ENCODE peak calls at places on chromosomes 11 and 22, in seven cellular contexts. Y is SK-N-SH, F is A549, S is IMR-90, O is GM12878, M is H1, N is HepG2. Z is an unnamed sample.

GRCh38 chr11:130873766-130874165 is 42.5 kb downstream of the SNX19 start:
- DNase-seq in Y (no peak), M (no peak), F (no peak), S (peak), N (no peak), O (no peak), Z (no peak)

GRCh38 chr11:33256031-33256807 is 962 bp upstream of the HIPK3 start:
- DNase-seq in Y (peak), O (no peak), N (no peak), S (no peak), M (no peak), F (peak), Z (no peak)

GRCh38 chr22:50548046-50548912 is 2.6 kb downstream of the KLHDC7B start:
- DNase-seq in M (no peak), N (no peak), F (no peak), S (no peak), O (no peak), Y (peak), Z (no peak)

GRCh38 chr11:14852571-14853177 is 39.4 kb downstream of the CYP2R1 start:
- DNase-seq in O (no peak), Y (no peak), F (no peak), M (no peak), N (no peak), S (no peak), Z (no peak)

GRCh38 chr11:115695677-115696451 is 191.6 kb upstream of the CADM1 start:
- DNase-seq in S (no peak), N (no peak), Y (no peak), M (no peak), F (no peak), O (no peak), Z (no peak)

GRCh38 chr11:36090351-36091245 is 146.7 kb downstream of the LDLRAD3 start:
- DNase-seq in O (no peak), N (no peak), S (no peak), F (no peak), M (no peak), Y (no peak), Z (no peak)

GRCh38 chr11:34263462-34264186 is 94.2 kb downstream of the ABTB2 start:
- DNase-seq in N (peak), Y (no peak), S (peak), M (no peak), F (peak), O (no peak), Z (no peak)

GRCh38 chr11:70048279-70049024 is 29.7 kb upstream of the ANO1 start:
- DNase-seq in Y (peak), F (peak), S (no peak), O (no peak), N (no peak), M (no peak), Z (peak)

GRCh38 chr11:119417726-119418540 is 5.0 kb downstream of the THY1 start:
- DNase-seq in O (no peak), Y (peak), N (no peak), M (no peak), F (no peak), S (peak), Z (peak)

GRCh38 chr22:38317995-38318715 is 922 bp upstream of the CSNK1E start:
- DNase-seq in Y (no peak), M (no peak), O (no peak), F (peak), S (peak), N (peak), Z (peak)

GRCh38 chr11:35234836-35235235 is 95.9 kb downstream of the CD44 start:
- DNase-seq in F (no peak), M (no peak), O (no peak), Y (no peak), S (peak), N (no peak), Z (no peak)

GRCh38 chr11:35116762-35117588 is 22.0 kb upstream of the CD44 start:
- DNase-seq in Y (no peak), S (peak), F (no peak), M (no peak), O (no peak), N (no peak), Z (no peak)

GRCh38 chr22:30005213-30005857 is 74.9 kb upstream of the HORMAD2 start:
- DNase-seq in Y (peak), M (peak), S (peak), F (peak), O (peak), N (peak), Z (peak)

GRCh38 chr11:68118753-68119448 is 2.3 kb downstream of the CHKA start:
- DNase-seq in O (peak), F (no peak), S (peak), Y (no peak), M (no peak), N (no peak), Z (no peak)
- TF ChIP-seq RFX5 in O (no peak), F (no peak), S (no peak), Y (no peak), M (no peak), N (no peak), Z (no peak)

GRCh38 chr22:43592470-43592869 is 180.7 kb downstream of the MPPED1 start:
- DNase-seq in N (no peak), M (no peak), S (peak), F (no peak), Y (no peak), O (no peak), Z (no peak)
- TF ChIP-seq RFX5 in N (no peak), M (no peak), S (no peak), F (no peak), Y (no peak), O (no peak), Z (no peak)

GRCh38 chr22:23763579-23764331 is 965 bp downstream of the C22orf15 start:
- DNase-seq in F (no peak), Y (peak), O (no peak), M (no peak), S (no peak), N (no peak), Z (peak)
- TF ChIP-seq RFX5 in F (no peak), Y (no peak), O (no peak), M (no peak), S (no peak), N (no peak), Z (no peak)

GRCh38 chr11:19735512-19735911 is 22.9 kb downstream of the NAV2 start:
- DNase-seq in M (no peak), N (no peak), F (no peak), S (peak), O (no peak), Y (no peak), Z (no peak)
- TF ChIP-seq RFX5 in M (no peak), N (no peak), F (no peak), S (no peak), O (no peak), Y (no peak), Z (no peak)

DNA sequence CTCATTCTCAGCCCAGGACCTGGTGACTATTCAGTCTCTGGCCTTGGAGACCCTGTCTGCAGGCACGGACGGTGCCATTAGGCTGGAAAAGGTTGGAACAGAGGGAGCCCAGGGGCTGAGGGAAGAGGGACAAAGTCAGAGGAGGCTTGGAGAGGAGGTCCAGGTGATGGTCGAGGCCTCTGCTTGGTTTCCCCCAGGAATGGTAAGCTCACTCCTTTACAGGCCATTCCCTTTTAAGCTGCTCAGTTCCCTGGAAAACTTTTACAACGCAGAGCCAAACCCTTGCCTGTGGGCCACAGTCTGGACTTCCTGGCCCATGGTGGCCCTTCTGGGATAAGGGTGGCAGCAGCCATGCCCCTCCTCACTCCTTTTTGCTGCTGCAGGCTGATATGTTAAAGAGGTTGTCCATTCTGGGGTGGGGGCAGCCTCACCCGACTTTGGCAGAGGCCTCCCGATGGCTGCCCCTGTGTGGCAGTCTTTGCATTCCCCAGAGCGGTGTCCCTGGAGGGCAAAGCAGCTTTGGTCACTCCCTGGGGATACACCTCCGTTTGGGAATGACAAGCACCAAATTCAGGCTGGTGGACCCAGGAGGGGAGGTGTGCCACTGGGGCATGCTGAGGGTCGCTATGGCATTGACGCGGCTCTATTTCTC is 34.0 kb upstream of the RFPL3 start:
- DNase-seq in Y (no peak), S (no peak), F (no peak), M (no peak), O (no peak), N (no peak), Z (no peak)
- TF ChIP-seq RFX5 in Y (no peak), S (no peak), F (no peak), M (no peak), O (no peak), N (no peak), Z (no peak)

GRCh38 chr11:63804259-63804658 is 9.0 kb upstream of the SPINDOC start:
- DNase-seq in O (no peak), S (no peak), N (no peak), M (no peak), F (no peak), Y (no peak), Z (no peak)

GRCh38 chr11:63800921-63801320 is 12.3 kb upstream of the SPINDOC start:
- DNase-seq in S (no peak), F (no peak), N (no peak), Y (no peak), M (no peak), O (no peak), Z (no peak)

GRCh38 chr11:63805844-63806415 is 7.3 kb upstream of the SPINDOC start:
- DNase-seq in F (no peak), M (no peak), Y (no peak), N (no peak), S (no peak), O (no peak), Z (no peak)

DNA sequence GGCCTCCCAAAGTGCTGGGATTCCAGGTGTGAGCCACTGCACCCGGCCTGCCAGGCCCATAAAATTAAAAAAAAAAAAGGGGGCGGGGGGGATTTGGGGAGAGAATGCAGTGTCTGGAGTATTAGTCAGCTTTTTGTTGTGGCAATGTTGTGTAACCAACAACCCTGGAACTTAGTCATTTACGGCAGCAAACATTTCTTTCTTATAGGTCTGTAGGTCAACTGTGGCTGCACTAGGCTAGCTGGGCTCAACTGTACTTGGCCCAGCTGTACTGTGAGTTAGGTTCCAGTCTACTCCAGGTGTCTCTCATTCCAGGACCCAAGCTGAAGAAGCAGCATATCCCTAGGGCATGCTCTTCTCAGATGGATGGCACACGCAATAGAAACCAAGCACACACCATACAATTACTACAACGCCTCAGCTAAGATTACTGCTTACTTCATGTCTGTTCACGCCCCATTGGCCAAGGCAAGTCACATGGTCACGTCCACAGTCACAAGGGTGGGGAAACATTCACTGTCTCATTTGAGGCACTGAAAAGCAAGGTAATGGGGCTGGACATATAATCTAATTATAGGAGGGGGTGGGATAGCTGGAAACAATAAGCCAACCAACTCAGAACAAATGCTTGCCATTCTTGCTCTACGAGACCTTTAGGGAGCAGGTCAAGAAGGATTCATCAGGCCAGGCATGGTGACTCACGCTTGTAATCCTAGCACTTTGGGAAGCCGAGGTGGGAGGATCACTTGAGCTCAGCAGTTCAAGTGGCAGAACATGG is 10.4 kb upstream of the SPINDOC start:
- DNase-seq in M (no peak), N (no peak), Y (no peak), O (no peak), F (peak), S (peak), Z (peak)
- TF ChIP-seq RFX5 in M (no peak), N (no peak), Y (no peak), O (no peak), F (no peak), S (no peak), Z (no peak)

GRCh38 chr11:75311858-75312288 is 39.6 kb downstream of the ARRB1 start:
- DNase-seq in N (no peak), Y (peak), S (peak), F (no peak), O (no peak), M (no peak), Z (no peak)
- TF ChIP-seq RFX5 in N (no peak), Y (no peak), S (no peak), F (no peak), O (no peak), M (no peak), Z (no peak)

GRCh38 chr22:47571616-47572015 is 809.2 kb downstream of the TBC1D22A start:
- DNase-seq in Y (no peak), N (no peak), O (no peak), M (no peak), F (no peak), S (no peak), Z (no peak)
- TF ChIP-seq RFX5 in Y (no peak), N (no peak), O (no peak), M (no peak), F (no peak), S (no peak), Z (no peak)

DNA sequence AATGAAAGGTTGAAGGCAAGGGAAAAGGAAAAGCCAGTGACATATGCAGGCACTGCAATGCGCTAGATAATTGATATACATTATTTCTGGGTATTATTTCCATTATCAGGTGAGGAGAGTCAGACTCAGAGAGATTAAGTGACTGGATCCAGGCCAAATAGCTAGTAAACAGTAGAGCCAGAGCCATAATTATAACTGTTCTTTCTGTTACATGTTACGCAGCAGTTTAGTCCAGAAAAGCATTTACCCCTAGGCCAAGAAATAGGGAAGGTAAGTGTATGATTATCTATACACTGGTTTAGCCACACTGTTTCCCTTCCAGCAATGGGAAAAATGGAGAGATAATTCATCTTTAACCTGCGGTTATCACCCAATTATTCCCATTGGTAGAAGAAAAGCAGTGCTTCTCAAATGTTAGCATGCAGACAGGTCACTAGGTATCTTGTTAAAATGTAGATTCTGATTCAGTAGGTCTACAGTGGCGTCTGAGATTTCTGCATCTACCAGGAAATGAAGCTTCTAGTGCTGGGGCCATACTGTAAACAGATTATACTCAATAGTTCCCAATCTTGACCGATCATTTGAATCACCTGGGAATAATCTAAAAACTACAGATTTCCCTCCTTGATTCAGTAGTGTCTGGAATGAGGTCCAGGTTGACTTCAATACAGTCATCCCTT is 69.4 kb downstream of the RBFOX2 start:
- DNase-seq in N (no peak), Y (peak), O (no peak), S (no peak), M (no peak), F (no peak), Z (no peak)
- TF ChIP-seq RFX5 in N (no peak), Y (no peak), O (no peak), S (no peak), M (no peak), F (no peak), Z (no peak)